ENCODE peak calls at places on chromosome 16, in four cellular contexts. E is activated T-cell treated with anti-CD3 and anti-CD28 coated beads for 24 hours, G is OCI-LY7, N is PC-3. B is an unnamed sample.

GRCh38 chr16:70804153-70804728 is 3.3 kb upstream of the VAC14 start:
- DNase-seq in N (peak), G (no peak), E (no peak), B (no peak)

GRCh38 chr16:30472328-30472942 is at the start of gene ITGAL:
- DNase-seq in G (peak), E (peak), N (no peak), B (no peak)

GRCh38 chr16:87201052-87201451 is 116.1 kb downstream of the C16orf95 start:
- DNase-seq in N (peak), E (no peak), G (no peak), B (no peak)

GRCh38 chr16:88705746-88706287 is 391 bp downstream of the RNF166 start:
- DNase-seq in N (no peak), G (peak), E (no peak), B (no peak)

GRCh38 chr16:70759666-70760065 is 41.3 kb downstream of the VAC14 start:
- DNase-seq in N (no peak), G (no peak), E (no peak), B (no peak)

GRCh38 chr16:58855291-58855823 is 121.2 kb upstream of the GOT2 start:
- DNase-seq in G (no peak), N (no peak), E (no peak), B (no peak)

GRCh38 chr16:15665107-15665506 is 15.1 kb downstream of the NDE1 start:
- DNase-seq in G (no peak), N (no peak), E (no peak), B (no peak)

GRCh38 chr16:3625911-3626732 is 14.7 kb upstream of the SLX4 start:
- DNase-seq in G (peak), E (no peak), N (no peak), B (no peak)

GRCh38 chr16:75256871-75257343 is 5.5 kb upstream of the BCAR1 start:
- DNase-seq in N (no peak), G (no peak), E (no peak), B (peak)

B was measured in 8988T.